ENCODE peak calls at places on chromosomes 5 and 9, in four cellular contexts. J, L, S and H are unnamed samples.

GRCh38 chr5:155729684-155730059 is 597.3 kb upstream of the SGCD start:
- DNase-seq in L (no peak), S (no peak), J (no peak), H (no peak)

GRCh38 chr9:128254362-128254761 is 21.4 kb downstream of the GOLGA2 start:
- DNase-seq in L (no peak), S (no peak), J (peak; percentile 95), H (no peak)

GRCh38 chr5:102971693-102972293 is 148.1 kb downstream of the GIN1 start:
- DNase-seq in S (no peak), J (peak; percentile 5), L (peak; percentile 1), H (no peak)

GRCh38 chr5:28807230-28807629 is 1768.8 kb upstream of the CDH9 start:
- DNase-seq in S (no peak), L (no peak), J (no peak), H (no peak)

GRCh38 chr5:132505641-132506040 is 15.1 kb upstream of the IRF1 start:
- DNase-seq in J (no peak), S (no peak), L (no peak), H (no peak)

GRCh38 chr5:1380011-1380817 is 35.3 kb upstream of the CLPTM1L start:
- DNase-seq in L (peak; percentile 37), J (peak; percentile 58), S (no peak), H (peak; percentile 21)

GRCh38 chr9:69090943-69091342 is 55.4 kb downstream of the FXN start:
- DNase-seq in J (no peak), S (no peak), L (no peak), H (no peak)

GRCh38 chr5:127076730-127077129 is 3.4 kb upstream of the C5orf63 start:
- DNase-seq in S (no peak), L (no peak), J (no peak), H (no peak)

GRCh38 chr9:128406848-128407391 is 13.7 kb upstream of the CERCAM start:
- DNase-seq in L (peak; percentile 65), S (no peak), J (no peak), H (no peak)

GRCh38 chr5:151153766-151154272 is 3.8 kb downstream of the ANXA6 start:
- DNase-seq in L (no peak), J (no peak), S (no peak), H (no peak)

GRCh38 chr5:59042683-59043082 is 459.8 kb downstream of the RAB3C start:
- DNase-seq in J (no peak), L (no peak), S (no peak), H (no peak)

GRCh38 chr9:71368157-71368556 is 246.7 kb upstream of the TRPM3 start:
- DNase-seq in J (no peak), S (no peak), L (no peak), H (no peak)

GRCh38 chr5:72467421-72467820 is 39.8 kb downstream of the ZNF366 start:
- DNase-seq in J (no peak), L (no peak), S (no peak), H (no peak)

GRCh38 chr5:156934450-156935211 is 28.4 kb downstream of the TIMD4 start:
- DNase-seq in J (peak; percentile 1), L (peak; percentile 9), S (no peak), H (peak; percentile 10)

GRCh38 chr9:7333714-7334113 is 465.9 kb downstream of the DMAC1 start:
- DNase-seq in J (no peak), S (no peak), L (no peak), H (no peak)

GRCh38 chr9:128160603-128160987 is 530 bp downstream of the BBLN start:
- DNase-seq in L (no peak), S (no peak), J (peak; percentile 84), H (no peak)

GRCh38 chr5:58025825-58026224 is 434.1 kb downstream of the PLK2 start:
- DNase-seq in L (no peak), S (no peak), J (no peak), H (no peak)

GRCh38 chr5:125505062-125505461 is 758.6 kb upstream of the ZNF608 start:
- DNase-seq in L (no peak), S (no peak), J (no peak), H (no peak)

GRCh38 chr5:124963236-124963929 is 216.9 kb upstream of the ZNF608 start:
- DNase-seq in L (peak; percentile 2), J (no peak), S (no peak), H (no peak)

GRCh38 chr5:126492939-126493338 is 69.7 kb downstream of the GRAMD2B start:
- DNase-seq in L (peak; percentile 35), J (peak; percentile 67), S (no peak), H (no peak)

GRCh38 chr5:54135042-54135441 is 175.3 kb downstream of the ARL15 start:
- DNase-seq in L (no peak), J (no peak), S (no peak), H (no peak)

GRCh38 chr9:119375892-119376291 is 6.7 kb upstream of the BRINP1 start:
- DNase-seq in S (no peak), J (peak; percentile 10), L (peak; percentile 29), H (peak; percentile 28)

GRCh38 chr5:170642776-170643436 is 139.1 kb downstream of the KCNIP1 start:
- DNase-seq in S (no peak), J (no peak), L (no peak), H (no peak)

DNA sequence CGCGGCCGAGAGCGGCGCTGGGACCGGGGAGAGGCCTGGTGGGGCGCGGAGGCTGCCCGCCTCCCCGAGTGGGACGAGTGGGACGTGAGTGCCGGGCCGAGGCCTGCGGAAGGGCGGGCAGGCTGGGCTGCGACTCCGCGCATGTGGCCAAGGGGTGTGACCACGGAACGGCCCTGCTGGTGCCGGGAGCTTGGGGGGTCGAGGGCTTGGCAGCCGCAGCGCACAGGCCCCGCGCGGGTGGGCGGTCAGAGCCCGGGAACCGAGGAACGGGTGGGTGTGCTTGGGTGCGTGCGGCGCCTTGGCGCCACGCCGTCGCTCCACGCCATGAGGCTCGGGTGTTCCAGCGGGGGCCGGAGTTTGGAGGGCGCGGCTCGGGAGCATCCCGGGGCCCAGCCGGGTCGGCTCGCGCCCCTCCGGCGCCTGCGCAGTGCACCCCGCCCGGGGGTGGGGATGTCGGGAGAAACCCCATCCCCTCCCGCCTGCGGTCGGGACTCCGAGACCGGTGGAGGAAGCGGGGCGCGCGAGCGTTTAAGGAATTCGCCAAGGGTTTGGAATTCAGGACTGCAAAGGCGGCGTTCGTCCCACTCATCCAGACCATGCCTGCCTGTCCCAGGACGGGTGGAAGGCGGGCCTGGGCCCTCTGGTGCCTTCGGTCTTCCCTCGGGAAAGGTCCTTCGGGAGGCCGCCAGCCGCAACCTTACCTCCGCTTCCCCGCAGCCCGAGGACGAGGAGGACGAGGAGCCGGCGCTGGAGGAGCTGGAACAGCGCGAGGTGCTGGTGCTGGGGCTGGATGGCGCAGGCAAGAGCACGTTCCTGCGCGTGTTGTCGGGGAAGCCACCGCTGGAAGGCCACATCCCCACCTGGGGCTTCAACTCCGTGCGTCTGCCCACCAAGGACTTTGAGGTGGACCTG is 632 bp downstream of the ARL10 start:
- DNase-seq in S (no peak), L (no peak), J (no peak), H (peak; percentile 55)
- TF ChIP-seq TARDBP in S (no peak), L (no peak), J (no peak), H (no peak)

GRCh38 chr5:138580001-138580400 is 4.8 kb upstream of the HSPA9 start:
- DNase-seq in S (no peak), J (no peak), L (no peak), H (no peak)

GRCh38 chr5:138580777-138581176 is 5.6 kb upstream of the HSPA9 start:
- DNase-seq in S (no peak), L (no peak), J (no peak), H (no peak)

GRCh38 chr5:138582959-138583358 is 7.8 kb upstream of the HSPA9 start:
- DNase-seq in J (no peak), S (no peak), L (no peak), H (no peak)

GRCh38 chr5:138575194-138576015 is at the start of gene HSPA9:
- DNase-seq in J (peak; percentile 100), L (peak; percentile 98), S (peak; percentile 99), H (peak; percentile 98)

DNA sequence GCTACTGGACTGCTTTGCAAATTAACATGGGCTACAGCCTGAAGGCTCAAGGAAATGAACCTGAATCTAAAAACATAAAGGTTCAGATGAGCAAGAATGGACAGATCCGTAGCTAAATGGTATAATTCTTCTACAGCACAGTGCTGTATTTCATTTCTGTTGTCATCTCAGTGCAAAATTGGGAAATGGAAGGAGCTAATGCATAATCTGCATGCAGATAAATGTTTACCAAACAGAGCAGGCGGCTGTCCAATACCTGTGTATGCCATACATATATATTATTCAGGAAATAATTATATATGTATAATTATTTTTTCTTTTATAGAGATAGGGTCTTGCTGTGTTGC is 4.3 kb upstream of the HSPA9 start:
- DNase-seq in S (no peak), J (no peak), L (no peak), H (no peak)
- TF ChIP-seq TARDBP in S (no peak), J (no peak), L (no peak), H (no peak)

DNA sequence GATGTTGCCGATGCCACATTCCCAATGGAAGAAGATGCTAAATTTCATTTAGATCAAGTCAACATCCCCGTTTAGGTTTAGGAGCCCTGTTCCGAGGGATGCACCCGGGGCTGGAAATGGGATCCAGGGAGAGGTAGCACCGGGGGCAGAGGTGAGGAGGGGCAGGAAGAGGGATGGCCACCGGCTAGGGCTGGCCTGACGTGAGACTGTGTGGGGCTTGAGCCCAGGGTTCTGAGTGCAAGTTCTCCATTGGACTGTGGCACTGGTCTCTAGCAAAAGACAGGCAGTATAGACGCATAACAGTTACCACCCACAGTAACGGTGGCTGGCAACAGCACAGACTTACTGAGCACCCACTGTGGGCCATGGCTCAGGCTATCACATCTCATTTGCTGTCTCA is 209.0 kb upstream of the MVB12B start:
- DNase-seq in S (no peak), J (no peak), L (no peak), H (no peak)
- TF ChIP-seq TARDBP in S (no peak), J (no peak), L (no peak), H (no peak)

DNA sequence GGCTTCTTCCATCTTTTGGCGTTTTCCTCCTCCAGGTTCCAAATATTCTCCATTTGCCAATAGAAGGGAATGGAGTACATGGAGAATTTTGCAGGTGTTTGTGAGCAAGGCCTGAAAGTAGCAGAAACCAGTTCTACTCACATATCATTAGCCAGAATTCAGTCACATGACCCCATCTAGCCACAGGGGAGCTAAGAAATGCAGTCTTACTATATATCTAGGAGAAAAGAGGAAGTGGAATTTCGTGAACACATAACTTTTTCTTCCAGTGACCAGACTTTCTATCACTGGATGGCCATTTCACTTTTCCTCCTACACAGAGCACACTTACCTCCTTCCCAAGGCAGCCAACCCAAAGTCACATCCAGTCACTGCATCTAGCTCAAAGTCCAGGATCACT is 55.1 kb downstream of the LOX start:
- DNase-seq in L (no peak), J (peak; percentile 9), S (no peak), H (no peak)
- TF ChIP-seq TARDBP in L (no peak), J (no peak), S (no peak), H (no peak)

GRCh38 chr5:96489518-96489917 is 56.5 kb upstream of the PCSK1 start:
- DNase-seq in S (no peak), L (no peak), J (no peak), H (no peak)

GRCh38 chr5:96487859-96488258 is 54.8 kb upstream of the PCSK1 start:
- DNase-seq in J (no peak), L (no peak), S (no peak), H (no peak)

GRCh38 chr5:96493189-96493790 is 60.2 kb upstream of the PCSK1 start:
- DNase-seq in L (no peak), J (no peak), S (no peak), H (no peak)

GRCh38 chr5:96492654-96493053 is 59.6 kb upstream of the PCSK1 start:
- DNase-seq in S (no peak), L (no peak), J (no peak), H (no peak)
- TF ChIP-seq TARDBP in S (no peak), L (no peak), J (no peak), H (no peak)